ENCODE peak calls at places on chromosomes 4 and X, in nine cellular contexts. R is epithelial cell of esophagus; K is EL; W is NCI-H524; V is stimulated activated CD8-positive, alpha-beta memory T cell treated with anti-CD3 and anti-CD28 coated beads, Interleukin-4, amount 100 ng/mL, for 48 hours; J is iris pigment epithelial cell; B is fibroblast of lung; Y is NCI-H1417; Z is IMR-90. G is an unnamed sample.

GRCh38 chr4:184067931-184068554 is 149.6 kb downstream of the ENPP6 start:
- DNase-seq in R (no peak), Z (no peak), V (no peak), B (no peak), K (no peak), J (no peak), Y (no peak), W (no peak), G (no peak)

GRCh38 chrX:17809984-17810383 is 51.1 kb downstream of the RAI2 start:
- DNase-seq in Z (no peak), J (no peak), W (no peak), R (no peak), V (no peak), Y (no peak), K (no peak), B (no peak), G (no peak)

GRCh38 chrX:113370001-113370400 is 529.4 kb upstream of the AMOT start:
- DNase-seq in V (no peak), Z (no peak), R (no peak), Y (no peak), B (no peak), J (no peak), W (no peak), K (no peak), G (no peak)

GRCh38 chr4:19729873-19730735 is 521.6 kb upstream of the SLIT2 start:
- DNase-seq in Y (no peak), W (no peak), K (peak), Z (peak), B (peak), V (no peak), R (no peak), J (peak), G (peak)

GRCh38 chr4:101211146-101211553 is 136.2 kb downstream of the PPP3CA start:
- DNase-seq in Z (peak), K (peak), J (peak), W (no peak), Y (no peak), V (no peak), R (peak), B (peak), G (peak)

GRCh38 chrX:34404386-34405070 is 252.6 kb downstream of the TMEM47 start:
- DNase-seq in B (no peak), Z (no peak), K (no peak), R (no peak), V (no peak), W (no peak), Y (no peak), J (no peak), G (peak)

GRCh38 chr4:63316633-63317032 is 1092.6 kb downstream of the TECRL start:
- DNase-seq in B (no peak), R (peak), V (no peak), J (no peak), Y (no peak), K (no peak), W (no peak), Z (no peak), G (no peak)

GRCh38 chr4:187208641-187209040 is 485.0 kb upstream of the FAT1 start:
- DNase-seq in W (no peak), Y (no peak), B (no peak), V (no peak), J (no peak), R (peak), Z (no peak), K (peak), G (no peak)

GRCh38 chrX:109872021-109872730 is 130.7 kb upstream of the TMEM164 start:
- DNase-seq in W (no peak), K (no peak), V (no peak), R (no peak), B (peak), J (peak), Y (no peak), Z (peak), G (peak)

GRCh38 chr4:162457071-162457865 is 293.5 kb upstream of the FSTL5 start:
- DNase-seq in K (no peak), J (no peak), Y (no peak), B (no peak), Z (no peak), V (no peak), W (peak), R (peak), G (no peak)

GRCh38 chr4:88681209-88681608 is 16.4 kb downstream of the NAP1L5 start:
- DNase-seq in R (no peak), Y (no peak), W (no peak), B (no peak), K (no peak), V (no peak), Z (no peak), J (no peak), G (no peak)

GRCh38 chr4:92304073-92304472 is 307 bp downstream of the GRID2 start:
- DNase-seq in Y (no peak), Z (no peak), R (no peak), W (peak), J (no peak), K (no peak), V (no peak), B (no peak), G (no peak)

GRCh38 chr4:8217871-8218270 is 18.8 kb downstream of the SH3TC1 start:
- DNase-seq in Z (no peak), J (no peak), K (no peak), R (no peak), V (no peak), B (no peak), Y (no peak), W (no peak), G (no peak)

GRCh38 chr4:7426525-7427171 is 8.1 kb downstream of the PSAPL1 start:
- DNase-seq in Z (no peak), R (no peak), J (no peak), K (no peak), Y (no peak), B (no peak), W (no peak), V (no peak), G (no peak)

GRCh38 chrX:137195991-137196390 is 162.2 kb upstream of the GPR101 start:
- DNase-seq in B (peak), Y (no peak), V (no peak), K (peak), W (no peak), J (peak), R (peak), Z (no peak), G (peak)

GRCh38 chr4:161256716-161257115 is 907.1 kb downstream of the FSTL5 start:
- DNase-seq in K (no peak), Y (no peak), B (peak), V (no peak), W (peak), Z (no peak), R (peak), J (peak), G (no peak)

GRCh38 chr4:72513227-72513626 is 55.8 kb downstream of the ADAMTS3 start:
- DNase-seq in J (no peak), Y (no peak), V (no peak), Z (no peak), K (no peak), R (no peak), W (no peak), B (no peak), G (no peak)

GRCh38 chrX:23334871-23335599 is 386 bp downstream of the PTCHD1 start:
- DNase-seq in Y (no peak), V (no peak), B (no peak), Z (no peak), J (no peak), K (no peak), W (peak), R (no peak), G (no peak)

GRCh38 chrX:19805054-19805690 is 82.2 kb downstream of the SH3KBP1 start:
- DNase-seq in W (no peak), R (no peak), J (peak), K (no peak), Y (no peak), B (no peak), V (no peak), Z (no peak), G (no peak)

GRCh38 chr4:107599841-107600240 is 120.2 kb downstream of the PAPSS1 start:
- DNase-seq in R (no peak), J (no peak), V (no peak), Z (no peak), K (peak), B (peak), W (no peak), Y (no peak), G (no peak)

GRCh38 chr4:153809916-153810810 is 21.3 kb upstream of the SFRP2 start:
- DNase-seq in W (no peak), J (no peak), B (no peak), R (peak), Z (no peak), V (no peak), Y (no peak), K (no peak), G (no peak)

GRCh38 chr4:150943831-150944230 is 71.3 kb downstream of the LRBA start:
- DNase-seq in B (no peak), V (no peak), K (no peak), Z (no peak), R (peak), J (peak), W (no peak), Y (no peak), G (no peak)

GRCh38 chr4:148497258-148497657 is 55.0 kb upstream of the NR3C2 start:
- DNase-seq in W (no peak), V (no peak), Z (no peak), K (no peak), J (no peak), R (no peak), Y (no peak), B (no peak), G (no peak)

GRCh38 chr4:154491341-154491679 is 289 bp downstream of the DCHS2 start:
- DNase-seq in V (peak), W (peak), Y (no peak), J (peak), K (peak), B (peak), R (peak), Z (peak), G (peak)

GRCh38 chr4:113708250-113708649 is 53.3 kb downstream of the CAMK2D start:
- DNase-seq in W (no peak), Y (no peak), J (peak), V (no peak), Z (peak), B (peak), K (no peak), R (no peak), G (no peak)

GRCh38 chrX:19889582-19890342 is 2.4 kb upstream of the SH3KBP1 start:
- DNase-seq in K (peak), Z (peak), B (peak), V (peak), Y (no peak), R (peak), J (peak), W (no peak), G (peak)

GRCh38 chrX:133796282-133796681 is 189.1 kb downstream of the GPC3 start:
- DNase-seq in Z (no peak), W (no peak), B (no peak), V (no peak), Y (no peak), K (no peak), J (no peak), R (no peak), G (no peak)

GRCh38 chr4:129087516-129087915 is 5.8 kb downstream of the SCLT1 start:
- DNase-seq in Z (no peak), W (no peak), V (no peak), Y (no peak), J (no peak), K (no peak), R (no peak), B (no peak), G (no peak)

GRCh38 chr4:140372607-140373327 is 679 bp upstream of the SCOC start:
- DNase-seq in W (peak), R (peak), B (peak), K (peak), V (peak), Z (peak), J (peak), Y (peak), G (peak)

GRCh38 chr4:88138561-88138960 is 19.9 kb downstream of the ABCG2 start:
- DNase-seq in K (peak), Z (peak), Y (no peak), R (peak), V (no peak), B (peak), W (no peak), J (peak), G (peak)

GRCh38 chr4:181281451-181281850 is 961.8 kb upstream of the TENM3 start:
- DNase-seq in Z (no peak), R (no peak), Y (no peak), K (no peak), V (no peak), B (no peak), W (no peak), J (no peak), G (no peak)

GRCh38 chrX:72060196-72060974 is 71.3 kb downstream of the RTL5 start:
- DNase-seq in V (no peak), Z (peak), J (no peak), Y (peak), W (peak), K (no peak), R (no peak), B (no peak), G (no peak)

GRCh38 chr4:183095199-183095512 is 3.9 kb upstream of the WWC2 start:
- DNase-seq in J (no peak), K (no peak), W (no peak), V (no peak), Z (no peak), R (no peak), Y (no peak), B (no peak), G (no peak)

GRCh38 chr4:11446156-11446811 is 17.6 kb upstream of the HS3ST1 start:
- DNase-seq in B (peak), K (no peak), J (peak), V (no peak), Z (peak), W (no peak), R (no peak), Y (no peak), G (peak)

GRCh38 chr4:184061582-184061981 is 156.1 kb downstream of the ENPP6 start:
- DNase-seq in K (no peak), W (peak), Y (no peak), B (no peak), Z (no peak), V (no peak), J (no peak), R (no peak), G (no peak)

G was measured in astrocyte of the spinal cord.